ENCODE peak calls at places on chromosomes 12 and 14, in nine cellular contexts. One of them, this sample, is unnamed.

GRCh38 chr14:101175731-101176534 is 272.4 kb upstream of the RTL1 start:
- DNase-seq in fibroblast of lung: no peak
- DNase-seq in right lobe of liver: no peak
- DNase-seq in psoas muscle: no peak
- DNase-seq in lung: no peak
- DNase-seq in suprapubic skin: peak; percentile 57
- DNase-seq in IMR-90: no peak
- DNase-seq in neuronal stem cell: no peak
- DNase-seq in naive thymus-derived CD4-positive, alpha-beta T cell: no peak
- DNase-seq in this sample: peak; percentile 47

GRCh38 chr14:68246074-68246980 is 426.7 kb downstream of the RAD51B start:
- DNase-seq in fibroblast of lung: no peak
- DNase-seq in right lobe of liver: no peak
- DNase-seq in psoas muscle: no peak
- DNase-seq in lung: no peak
- DNase-seq in suprapubic skin: no peak
- DNase-seq in IMR-90: no peak
- DNase-seq in neuronal stem cell: no peak
- DNase-seq in naive thymus-derived CD4-positive, alpha-beta T cell: no peak
- DNase-seq in this sample: no peak

GRCh38 chr14:21614245-21614644 is 20.5 kb downstream of the OR10G2 start:
- DNase-seq in fibroblast of lung: no peak
- DNase-seq in right lobe of liver: no peak
- DNase-seq in psoas muscle: no peak
- DNase-seq in lung: no peak
- DNase-seq in suprapubic skin: no peak
- DNase-seq in IMR-90: no peak
- DNase-seq in neuronal stem cell: no peak
- DNase-seq in naive thymus-derived CD4-positive, alpha-beta T cell: no peak
- DNase-seq in this sample: no peak

GRCh38 chr12:18898469-18898868 is 160.6 kb downstream of the CAPZA3 start:
- DNase-seq in fibroblast of lung: no peak
- DNase-seq in right lobe of liver: no peak
- DNase-seq in psoas muscle: no peak
- DNase-seq in lung: no peak
- DNase-seq in suprapubic skin: no peak
- DNase-seq in IMR-90: no peak
- DNase-seq in neuronal stem cell: no peak
- DNase-seq in naive thymus-derived CD4-positive, alpha-beta T cell: no peak
- DNase-seq in this sample: no peak

GRCh38 chr14:74518221-74518620 is 24.7 kb downstream of the ISCA2 start:
- DNase-seq in fibroblast of lung: no peak
- DNase-seq in right lobe of liver: no peak
- DNase-seq in psoas muscle: no peak
- DNase-seq in lung: no peak
- DNase-seq in suprapubic skin: no peak
- DNase-seq in IMR-90: no peak
- DNase-seq in neuronal stem cell: no peak
- DNase-seq in naive thymus-derived CD4-positive, alpha-beta T cell: no peak
- DNase-seq in this sample: peak; percentile 34

GRCh38 chr12:10521555-10521954 is 15.9 kb downstream of the EIF2S3B start:
- DNase-seq in fibroblast of lung: no peak
- DNase-seq in right lobe of liver: no peak
- DNase-seq in psoas muscle: no peak
- DNase-seq in lung: no peak
- DNase-seq in suprapubic skin: no peak
- DNase-seq in IMR-90: no peak
- DNase-seq in neuronal stem cell: no peak
- DNase-seq in naive thymus-derived CD4-positive, alpha-beta T cell: no peak
- DNase-seq in this sample: no peak

GRCh38 chr12:48924617-48925217 is 575 bp downstream of the FKBP11 start:
- DNase-seq in fibroblast of lung: peak; percentile 48
- DNase-seq in right lobe of liver: peak; percentile 50
- DNase-seq in psoas muscle: peak; percentile 37
- DNase-seq in lung: peak; percentile 44
- DNase-seq in suprapubic skin: no peak
- DNase-seq in IMR-90: peak; percentile 46
- DNase-seq in neuronal stem cell: no peak
- DNase-seq in naive thymus-derived CD4-positive, alpha-beta T cell: peak; percentile 71
- DNase-seq in this sample: peak; percentile 86

GRCh38 chr14:35333347-35333730 is 41.2 kb downstream of the PSMA6 start:
- DNase-seq in fibroblast of lung: no peak
- DNase-seq in right lobe of liver: no peak
- DNase-seq in psoas muscle: no peak
- DNase-seq in lung: no peak
- DNase-seq in suprapubic skin: no peak
- DNase-seq in IMR-90: no peak
- DNase-seq in neuronal stem cell: no peak
- DNase-seq in naive thymus-derived CD4-positive, alpha-beta T cell: no peak
- DNase-seq in this sample: no peak

GRCh38 chr12:106906715-106907114 is 49.0 kb upstream of the TMEM263 start:
- DNase-seq in fibroblast of lung: no peak
- DNase-seq in right lobe of liver: no peak
- DNase-seq in psoas muscle: no peak
- DNase-seq in lung: no peak
- DNase-seq in suprapubic skin: no peak
- DNase-seq in IMR-90: no peak
- DNase-seq in neuronal stem cell: no peak
- DNase-seq in naive thymus-derived CD4-positive, alpha-beta T cell: no peak
- DNase-seq in this sample: no peak

GRCh38 chr12:67772276-67773169 is 124.0 kb downstream of the DYRK2 start:
- DNase-seq in fibroblast of lung: peak; percentile 60
- DNase-seq in right lobe of liver: no peak
- DNase-seq in psoas muscle: no peak
- DNase-seq in lung: no peak
- DNase-seq in suprapubic skin: no peak
- DNase-seq in IMR-90: peak; percentile 76
- DNase-seq in neuronal stem cell: peak; percentile 62
- DNase-seq in naive thymus-derived CD4-positive, alpha-beta T cell: no peak
- DNase-seq in this sample: no peak

GRCh38 chr12:47903151-47903611 is 1.6 kb downstream of the VDR start:
- DNase-seq in fibroblast of lung: peak; percentile 73
- DNase-seq in right lobe of liver: no peak
- DNase-seq in psoas muscle: peak; percentile 34
- DNase-seq in lung: no peak
- DNase-seq in suprapubic skin: no peak
- DNase-seq in IMR-90: peak; percentile 76
- DNase-seq in neuronal stem cell: no peak
- DNase-seq in naive thymus-derived CD4-positive, alpha-beta T cell: no peak
- DNase-seq in this sample: no peak

GRCh38 chr14:105365101-105365500 is 33.2 kb upstream of the TEX22 start:
- DNase-seq in fibroblast of lung: no peak
- DNase-seq in right lobe of liver: no peak
- DNase-seq in psoas muscle: no peak
- DNase-seq in lung: no peak
- DNase-seq in suprapubic skin: no peak
- DNase-seq in IMR-90: no peak
- DNase-seq in neuronal stem cell: no peak
- DNase-seq in naive thymus-derived CD4-positive, alpha-beta T cell: no peak
- DNase-seq in this sample: no peak

GRCh38 chr12:6430990-6431353 is 13.8 kb upstream of the CD27 start:
- DNase-seq in fibroblast of lung: no peak
- DNase-seq in right lobe of liver: peak; percentile 11
- DNase-seq in psoas muscle: no peak
- DNase-seq in lung: no peak
- DNase-seq in suprapubic skin: no peak
- DNase-seq in IMR-90: peak; percentile 29
- DNase-seq in neuronal stem cell: no peak
- DNase-seq in naive thymus-derived CD4-positive, alpha-beta T cell: no peak
- DNase-seq in this sample: peak; percentile 9

GRCh38 chr12:6425588-6426531 is 18.9 kb upstream of the CD27 start:
- DNase-seq in fibroblast of lung: no peak
- DNase-seq in right lobe of liver: peak; percentile 46
- DNase-seq in psoas muscle: peak; percentile 28
- DNase-seq in lung: no peak
- DNase-seq in suprapubic skin: no peak
- DNase-seq in IMR-90: peak; percentile 6
- DNase-seq in neuronal stem cell: no peak
- DNase-seq in naive thymus-derived CD4-positive, alpha-beta T cell: no peak
- DNase-seq in this sample: peak; percentile 81

GRCh38 chr12:6430124-6430989 is 14.4 kb upstream of the CD27 start:
- DNase-seq in fibroblast of lung: peak; percentile 99
- DNase-seq in right lobe of liver: peak; percentile 59
- DNase-seq in psoas muscle: peak; percentile 89
- DNase-seq in lung: peak; percentile 89
- DNase-seq in suprapubic skin: peak; percentile 93
- DNase-seq in IMR-90: peak; percentile 96
- DNase-seq in neuronal stem cell: no peak
- DNase-seq in naive thymus-derived CD4-positive, alpha-beta T cell: no peak
- DNase-seq in this sample: peak; percentile 90

GRCh38 chr12:6426882-6427671 is 17.7 kb upstream of the CD27 start:
- DNase-seq in fibroblast of lung: no peak
- DNase-seq in right lobe of liver: peak; percentile 31
- DNase-seq in psoas muscle: no peak
- DNase-seq in lung: no peak
- DNase-seq in suprapubic skin: no peak
- DNase-seq in IMR-90: no peak
- DNase-seq in neuronal stem cell: no peak
- DNase-seq in naive thymus-derived CD4-positive, alpha-beta T cell: peak; percentile 84
- DNase-seq in this sample: peak; percentile 80

GRCh38 chr12:6428326-6428725 is 16.4 kb upstream of the CD27 start:
- DNase-seq in fibroblast of lung: no peak
- DNase-seq in right lobe of liver: no peak
- DNase-seq in psoas muscle: no peak
- DNase-seq in lung: no peak
- DNase-seq in suprapubic skin: no peak
- DNase-seq in IMR-90: no peak
- DNase-seq in neuronal stem cell: no peak
- DNase-seq in naive thymus-derived CD4-positive, alpha-beta T cell: no peak
- DNase-seq in this sample: no peak
- H3K4me1 ChIP-seq in fibroblast of lung: peaks cover 13% of the 10 kb centered on the region
- H3K4me1 ChIP-seq in right lobe of liver: no peaks in the 10 kb centered on the region
- H3K4me1 ChIP-seq in psoas muscle: peaks cover 23% of the 10 kb centered on the region
- H3K4me1 ChIP-seq in lung: peaks cover 9% of the 10 kb centered on the region
- H3K4me1 ChIP-seq in suprapubic skin: peaks cover 25% of the 10 kb centered on the region
- H3K4me1 ChIP-seq in IMR-90: peaks cover 10% of the 10 kb centered on the region
- H3K4me1 ChIP-seq in neuronal stem cell: peaks cover 15% of the 10 kb centered on the region
- H3K4me1 ChIP-seq in naive thymus-derived CD4-positive, alpha-beta T cell: peaks cover 33% of the 10 kb centered on the region
- H3K4me1 ChIP-seq in this sample: peaks cover 7% of the 10 kb centered on the region

GRCh38 chr14:28348797-28349196 is 417.8 kb upstream of the FOXG1 start:
- DNase-seq in fibroblast of lung: no peak
- DNase-seq in right lobe of liver: no peak
- DNase-seq in psoas muscle: no peak
- DNase-seq in lung: no peak
- DNase-seq in suprapubic skin: no peak
- DNase-seq in IMR-90: no peak
- DNase-seq in neuronal stem cell: no peak
- DNase-seq in naive thymus-derived CD4-positive, alpha-beta T cell: no peak
- DNase-seq in this sample: peak; percentile 39
- H3K9me3 ChIP-seq in fibroblast of lung: no peaks in the 10 kb centered on the region
- H3K9me3 ChIP-seq in right lobe of liver: no peaks in the 10 kb centered on the region
- H3K9me3 ChIP-seq in psoas muscle: no peaks in the 10 kb centered on the region
- H3K9me3 ChIP-seq in lung: no peaks in the 10 kb centered on the region
- H3K9me3 ChIP-seq in suprapubic skin: no peaks in the 10 kb centered on the region
- H3K9me3 ChIP-seq in IMR-90: peaks cover 3% of the 10 kb centered on the region
- H3K9me3 ChIP-seq in neuronal stem cell: no peaks in the 10 kb centered on the region
- H3K9me3 ChIP-seq in naive thymus-derived CD4-positive, alpha-beta T cell: no peaks in the 10 kb centered on the region
- H3K9me3 ChIP-seq in this sample: no peaks in the 10 kb centered on the region

GRCh38 chr12:3869860-3870259 is 3.3 kb downstream of the PARP11 start:
- DNase-seq in fibroblast of lung: no peak
- DNase-seq in right lobe of liver: no peak
- DNase-seq in psoas muscle: no peak
- DNase-seq in lung: no peak
- DNase-seq in suprapubic skin: no peak
- DNase-seq in IMR-90: no peak
- DNase-seq in neuronal stem cell: no peak
- DNase-seq in naive thymus-derived CD4-positive, alpha-beta T cell: peak; percentile 24
- DNase-seq in this sample: no peak
- H3K4me3 ChIP-seq in fibroblast of lung: peak overlapping the region; percentile 15
- H3K4me3 ChIP-seq in right lobe of liver: no peak overlapping the region
- H3K4me3 ChIP-seq in psoas muscle: no peak overlapping the region
- H3K4me3 ChIP-seq in lung: no peak overlapping the region
- H3K4me3 ChIP-seq in suprapubic skin: no peak overlapping the region
- H3K4me3 ChIP-seq in IMR-90: no peak overlapping the region
- H3K4me3 ChIP-seq in neuronal stem cell: no peak overlapping the region
- H3K4me3 ChIP-seq in naive thymus-derived CD4-positive, alpha-beta T cell: peak overlapping the region; percentile 93
- H3K4me3 ChIP-seq in this sample: peak overlapping the region; percentile 8

GRCh38 chr12:124779161-124780141 is 84.2 kb downstream of the SCARB1 start:
- DNase-seq in fibroblast of lung: no peak
- DNase-seq in right lobe of liver: no peak
- DNase-seq in psoas muscle: no peak
- DNase-seq in lung: no peak
- DNase-seq in suprapubic skin: no peak
- DNase-seq in IMR-90: no peak
- DNase-seq in neuronal stem cell: no peak
- DNase-seq in naive thymus-derived CD4-positive, alpha-beta T cell: no peak
- DNase-seq in this sample: no peak

GRCh38 chr12:124782132-124782531 is 81.5 kb downstream of the SCARB1 start:
- DNase-seq in fibroblast of lung: no peak
- DNase-seq in right lobe of liver: no peak
- DNase-seq in psoas muscle: no peak
- DNase-seq in lung: no peak
- DNase-seq in suprapubic skin: no peak
- DNase-seq in IMR-90: no peak
- DNase-seq in neuronal stem cell: no peak
- DNase-seq in naive thymus-derived CD4-positive, alpha-beta T cell: no peak
- DNase-seq in this sample: no peak

GRCh38 chr12:124780336-124780735 is 83.3 kb downstream of the SCARB1 start:
- DNase-seq in fibroblast of lung: no peak
- DNase-seq in right lobe of liver: no peak
- DNase-seq in psoas muscle: no peak
- DNase-seq in lung: no peak
- DNase-seq in suprapubic skin: no peak
- DNase-seq in IMR-90: no peak
- DNase-seq in neuronal stem cell: no peak
- DNase-seq in naive thymus-derived CD4-positive, alpha-beta T cell: no peak
- DNase-seq in this sample: no peak

GRCh38 chr12:124783087-124783486 is 80.6 kb downstream of the SCARB1 start:
- DNase-seq in fibroblast of lung: no peak
- DNase-seq in right lobe of liver: no peak
- DNase-seq in psoas muscle: no peak
- DNase-seq in lung: no peak
- DNase-seq in suprapubic skin: no peak
- DNase-seq in IMR-90: no peak
- DNase-seq in neuronal stem cell: no peak
- DNase-seq in naive thymus-derived CD4-positive, alpha-beta T cell: no peak
- DNase-seq in this sample: no peak

DNA sequence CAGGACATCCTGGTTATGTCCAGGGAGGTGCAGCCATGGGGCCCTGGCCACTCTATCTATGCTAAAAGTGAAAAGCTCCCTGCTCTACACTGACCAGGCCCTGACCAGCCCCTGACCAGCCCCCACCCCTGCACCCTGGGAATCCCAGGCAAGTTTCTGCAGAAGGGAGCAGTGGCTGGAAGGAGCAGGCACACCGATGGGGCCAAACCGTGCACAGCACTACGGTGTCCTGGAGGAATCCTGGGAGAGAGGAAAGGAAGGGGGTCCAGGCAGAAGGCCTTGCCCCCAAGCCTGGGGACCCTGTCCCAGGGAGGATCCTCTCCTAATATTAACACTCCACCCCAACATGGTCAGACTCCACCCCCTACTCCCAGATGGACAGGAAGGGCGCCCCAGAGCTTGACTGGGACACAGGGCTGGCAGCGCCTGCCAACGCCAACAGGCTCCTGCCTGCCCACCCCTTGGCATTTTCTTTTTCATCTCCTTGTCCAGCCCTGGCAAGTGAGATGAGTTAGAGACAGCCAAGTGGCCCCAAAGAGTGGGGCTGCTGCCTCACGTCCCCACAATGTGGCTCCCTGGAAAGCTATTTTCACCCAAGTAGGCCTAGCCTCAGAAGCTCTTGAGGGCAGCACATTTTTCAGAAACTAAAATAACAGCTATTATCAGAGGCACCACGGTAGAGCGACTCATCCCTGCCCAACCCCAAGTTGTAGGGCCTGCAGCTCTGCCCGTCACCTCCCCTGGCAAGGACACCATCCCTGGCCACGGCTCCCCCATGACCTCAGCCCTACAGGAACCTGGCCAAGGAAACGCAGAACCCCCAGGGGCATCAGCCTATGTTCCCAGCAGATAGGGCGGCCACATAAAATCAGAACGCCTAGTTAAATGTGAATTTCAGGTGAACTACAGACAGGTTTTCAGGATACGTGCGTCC is 82.6 kb downstream of the SCARB1 start:
- DNase-seq in fibroblast of lung: no peak
- DNase-seq in right lobe of liver: no peak
- DNase-seq in psoas muscle: no peak
- DNase-seq in lung: no peak
- DNase-seq in suprapubic skin: no peak
- DNase-seq in IMR-90: no peak
- DNase-seq in neuronal stem cell: no peak
- DNase-seq in naive thymus-derived CD4-positive, alpha-beta T cell: no peak
- DNase-seq in this sample: no peak
- H3K4me1 ChIP-seq in fibroblast of lung: peaks cover under 1% of the 10 kb centered on the region
- H3K4me1 ChIP-seq in right lobe of liver: peaks cover 16% of the 10 kb centered on the region
- H3K4me1 ChIP-seq in psoas muscle: no peaks in the 10 kb centered on the region
- H3K4me1 ChIP-seq in lung: no peaks in the 10 kb centered on the region
- H3K4me1 ChIP-seq in suprapubic skin: peaks cover 8% of the 10 kb centered on the region
- H3K4me1 ChIP-seq in IMR-90: peaks cover 5% of the 10 kb centered on the region
- H3K4me1 ChIP-seq in neuronal stem cell: no peaks in the 10 kb centered on the region
- H3K4me1 ChIP-seq in naive thymus-derived CD4-positive, alpha-beta T cell: no peaks in the 10 kb centered on the region
- H3K4me1 ChIP-seq in this sample: no peaks in the 10 kb centered on the region

This sample was measured in kidney.